ENCODE peak calls at places on chromosomes 1 and 21, in five cellular contexts. U is naive thymus-derived CD4-positive, alpha-beta T cell; C is CD4-positive, CD25-positive, alpha-beta regulatory T cell; R is upper lobe of right lung; Z is OCI-LY7. P is an unnamed sample.

GRCh38 chr21:43824883-43825609 is 35.7 kb downstream of the RRP1 start:
- DNase-seq in U (no peak), Z (no peak), R (no peak), C (no peak), P (no peak)

GRCh38 chr1:17875171-17875881 is 120.2 kb downstream of the ACTL8 start:
- DNase-seq in U (no peak), R (no peak), Z (no peak), C (no peak), P (no peak)

GRCh38 chr1:40078512-40079333 is 18.3 kb downstream of the PPT1 start:
- DNase-seq in C (peak; percentile 60), U (no peak), Z (peak; percentile 70), R (no peak), P (no peak)

GRCh38 chr1:205301842-205302588 is 19.5 kb downstream of the NUAK2 start:
- DNase-seq in R (no peak), U (no peak), Z (peak; percentile 45), C (no peak), P (no peak)

GRCh38 chr1:221327954-221328353 is 413.9 kb downstream of the DUSP10 start:
- DNase-seq in Z (no peak), U (no peak), R (no peak), C (no peak), P (no peak)

GRCh38 chr1:201020040-201020591 is 3.4 kb downstream of the KIF21B start:
- DNase-seq in U (no peak), R (no peak), Z (peak; percentile 68), C (no peak), P (no peak)

GRCh38 chr1:201009967-201010645 is 13.4 kb downstream of the KIF21B start:
- DNase-seq in U (no peak), R (no peak), C (no peak), Z (no peak), P (no peak)

GRCh38 chr1:235920596-235921375 is 54.1 kb upstream of the LYST start:
- DNase-seq in Z (no peak), U (no peak), R (no peak), C (no peak), P (no peak)

GRCh38 chr1:94648225-94649007 is 106.9 kb upstream of the F3 start:
- DNase-seq in C (no peak), U (no peak), R (peak; percentile 69), Z (no peak), P (peak; percentile 79)

GRCh38 chr1:63835075-63835633 is 61.3 kb downstream of the ROR1 start:
- DNase-seq in R (no peak), Z (no peak), C (no peak), U (no peak), P (no peak)
- H3K27ac ChIP-seq in R (no peak overlapping the region), Z (no peak overlapping the region), C (no peak overlapping the region), U (no peak overlapping the region), P (no peak overlapping the region)

DNA sequence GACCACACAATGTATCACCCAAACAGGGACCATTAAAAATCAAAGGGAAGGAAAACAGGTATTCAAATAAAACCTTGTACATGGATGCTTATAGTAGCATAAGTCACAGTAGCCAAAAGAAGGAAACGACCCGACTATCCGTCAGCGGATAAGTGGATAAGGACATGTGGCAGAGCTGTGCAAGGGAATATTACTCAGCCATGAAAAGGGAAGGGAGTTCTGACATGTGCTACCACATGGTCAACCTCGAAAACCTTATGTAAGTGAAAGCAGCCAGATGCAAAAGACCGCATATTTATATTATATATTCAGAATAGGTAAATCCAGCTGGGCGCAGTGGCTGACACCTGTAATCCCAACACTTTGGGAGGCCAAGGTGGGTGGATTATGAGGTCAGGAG is 193.3 kb downstream of the NPHP4 start:
- DNase-seq in Z (no peak), R (no peak), C (no peak), U (no peak), P (no peak)
- H3K9me3 ChIP-seq in Z (no peaks in the 10 kb centered on the region), R (no peaks in the 10 kb centered on the region), C (no peaks in the 10 kb centered on the region), U (peaks cover 4% of the 10 kb centered on the region), P (no peaks in the 10 kb centered on the region)

GRCh38 chr1:184693011-184693410 is 61.6 kb downstream of the EDEM3 start:
- DNase-seq in C (no peak), U (no peak), R (no peak), Z (no peak), P (no peak)
- H3K27ac ChIP-seq in C (no peak overlapping the region), U (no peak overlapping the region), R (no peak overlapping the region), Z (no peak overlapping the region), P (no peak overlapping the region)

GRCh38 chr1:155695107-155695506 is 6.2 kb downstream of the DAP3 start:
- DNase-seq in Z (no peak), R (no peak), U (no peak), C (no peak), P (no peak)

GRCh38 chr1:155697046-155697445 is 8.2 kb downstream of the DAP3 start:
- DNase-seq in R (no peak), Z (no peak), C (no peak), U (no peak), P (no peak)

GRCh38 chr1:155695608-155696007 is 6.7 kb downstream of the DAP3 start:
- DNase-seq in U (no peak), Z (no peak), C (no peak), R (no peak), P (no peak)

GRCh38 chr1:155698382-155699038 is 9.6 kb downstream of the DAP3 start:
- DNase-seq in Z (no peak), U (no peak), R (no peak), C (no peak), P (no peak)

GRCh38 chr1:155696524-155696923 is 7.6 kb downstream of the DAP3 start:
- DNase-seq in C (no peak), U (no peak), Z (no peak), R (no peak), P (no peak)
- H3K9me3 ChIP-seq in C (no peaks in the 10 kb centered on the region), U (no peaks in the 10 kb centered on the region), Z (peaks cover 37% of the 10 kb centered on the region), R (no peaks in the 10 kb centered on the region), P (no peaks in the 10 kb centered on the region)

GRCh38 chr21:38753114-38754100 is 52.3 kb upstream of the ETS2 start:
- DNase-seq in Z (no peak), C (no peak), R (no peak), U (no peak), P (no peak)
- H3K27ac ChIP-seq in Z (no peak overlapping the region), C (no peak overlapping the region), R (peak overlapping the region; percentile 32), U (no peak overlapping the region), P (peak overlapping the region; percentile 44)

GRCh38 chr1:193432979-193433587 is 246.7 kb upstream of the B3GALT2 start:
- DNase-seq in C (no peak), R (no peak), U (no peak), Z (peak; percentile 16), P (no peak)
- H3K9me3 ChIP-seq in C (peaks cover 13% of the 10 kb centered on the region), R (peaks cover 9% of the 10 kb centered on the region), U (peaks cover 16% of the 10 kb centered on the region), Z (peaks cover 22% of the 10 kb centered on the region), P (no peaks in the 10 kb centered on the region)

GRCh38 chr1:183881387-183882084 is 76.6 kb downstream of the RGL1 start:
- DNase-seq in R (peak; percentile 75), U (no peak), C (no peak), Z (no peak), P (peak; percentile 49)

GRCh38 chr1:183883629-183884028 is 78.7 kb downstream of the RGL1 start:
- DNase-seq in U (no peak), C (no peak), Z (no peak), R (no peak), P (no peak)

GRCh38 chr1:183885142-183885735 is 80.3 kb downstream of the RGL1 start:
- DNase-seq in Z (peak; percentile 2), R (no peak), C (no peak), U (no peak), P (no peak)

GRCh38 chr1:183882328-183883167 is 77.6 kb downstream of the RGL1 start:
- DNase-seq in Z (no peak), U (no peak), C (no peak), R (no peak), P (no peak)

DNA sequence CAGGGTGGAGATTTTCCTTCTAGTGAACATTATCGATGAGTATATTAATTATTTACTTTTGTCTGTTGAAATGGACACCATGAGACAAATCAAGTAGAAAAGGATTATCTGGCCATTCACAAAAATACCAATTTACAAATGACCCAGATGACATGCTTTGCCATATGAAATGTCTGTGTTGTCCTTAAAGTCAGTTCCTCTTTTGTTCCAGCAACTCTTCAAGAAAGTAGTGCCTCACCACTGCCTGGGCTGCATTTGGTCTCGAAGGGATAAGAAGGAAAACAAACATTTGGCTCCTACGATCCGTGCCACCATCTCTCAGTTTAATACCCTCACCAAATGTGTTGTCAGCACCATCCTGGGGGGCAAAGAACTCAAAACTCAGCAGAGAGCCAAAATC is 79.6 kb downstream of the RGL1 start:
- DNase-seq in U (no peak), C (no peak), Z (no peak), R (no peak), P (no peak)
- H3K27ac ChIP-seq in U (no peak overlapping the region), C (no peak overlapping the region), Z (no peak overlapping the region), R (no peak overlapping the region), P (no peak overlapping the region)

GRCh38 chr21:45582128-45582527 is 39.9 kb upstream of the SLC19A1 start:
- DNase-seq in R (peak; percentile 46), C (no peak), Z (no peak), U (no peak), P (no peak)

GRCh38 chr21:45581322-45581712 is 39.1 kb upstream of the SLC19A1 start:
- DNase-seq in U (no peak), C (no peak), Z (no peak), R (peak; percentile 56), P (no peak)

GRCh38 chr21:45586289-45586858 is 44.1 kb upstream of the SLC19A1 start:
- DNase-seq in U (no peak), Z (no peak), C (no peak), R (no peak), P (no peak)

GRCh38 chr21:45583831-45584509 is 41.7 kb upstream of the SLC19A1 start:
- DNase-seq in Z (no peak), U (no peak), C (no peak), R (peak; percentile 53), P (no peak)

GRCh38 chr21:45584786-45585185 is 42.5 kb upstream of the SLC19A1 start:
- DNase-seq in Z (no peak), R (peak; percentile 38), U (no peak), C (no peak), P (no peak)
- H3K9me3 ChIP-seq in Z (peaks cover 11% of the 10 kb centered on the region), R (peaks cover 10% of the 10 kb centered on the region), U (peaks cover 15% of the 10 kb centered on the region), C (peaks cover 18% of the 10 kb centered on the region), P (no peaks in the 10 kb centered on the region)

GRCh38 chr21:44896561-44897286 is 23.2 kb upstream of the PTTG1IP start:
- DNase-seq in Z (no peak), U (no peak), R (no peak), C (no peak), P (no peak)

GRCh38 chr21:44895859-44896258 is 22.4 kb upstream of the PTTG1IP start:
- DNase-seq in C (no peak), U (no peak), R (no peak), Z (no peak), P (no peak)

GRCh38 chr21:44893948-44894656 is 20.6 kb upstream of the PTTG1IP start:
- DNase-seq in C (no peak), Z (no peak), U (no peak), R (no peak), P (no peak)

GRCh38 chr21:44893278-44893556 is 19.7 kb upstream of the PTTG1IP start:
- DNase-seq in C (no peak), R (no peak), U (no peak), Z (no peak), P (no peak)

GRCh38 chr21:44894687-44895302 is 21.3 kb upstream of the PTTG1IP start:
- DNase-seq in R (no peak), U (no peak), C (no peak), Z (no peak), P (no peak)
- H3K27ac ChIP-seq in R (no peak overlapping the region), U (no peak overlapping the region), C (no peak overlapping the region), Z (no peak overlapping the region), P (no peak overlapping the region)

P was measured in ovary.